ENCODE peak calls at places on chromosomes 6 and 20, in four cellular contexts. Y is SK-N-SH, A is GM12878, R is K562. T is an unnamed sample.

GRCh38 chr6:37514377-37514776 is 14.7 kb upstream of the CCDC167 start:
- DNase-seq in R (no peak), A (no peak), Y (no peak), T (no peak)

GRCh38 chr6:14747881-14748520 is 497.9 kb upstream of the JARID2 start:
- DNase-seq in R (no peak), Y (no peak), A (no peak), T (no peak)

GRCh38 chr6:36323062-36323461 is 13.6 kb downstream of the BNIP5 start:
- DNase-seq in R (no peak), A (no peak), Y (peak; percentile 83), T (no peak)

GRCh38 chr20:667351-668034 is 8.1 kb downstream of the SCRT2 start:
- DNase-seq in R (peak; percentile 78), Y (peak; percentile 79), A (no peak), T (peak; percentile 93)

GRCh38 chr6:129402244-129402643 is 307.7 kb downstream of the ARHGAP18 start:
- DNase-seq in Y (no peak), A (no peak), R (no peak), T (no peak)

GRCh38 chr20:62411479-62412193 is 4.6 kb upstream of the CABLES2 start:
- DNase-seq in R (no peak), Y (no peak), A (no peak), T (no peak)

GRCh38 chr6:139129284-139129683 is 5.6 kb upstream of the HECA start:
- DNase-seq in R (no peak), A (no peak), Y (no peak), T (no peak)

GRCh38 chr6:137512768-137513605 is 18.8 kb upstream of the OLIG3 start:
- DNase-seq in A (no peak), R (no peak), Y (no peak), T (peak; percentile 62)

GRCh38 chr6:12291785-12292604 is 1.8 kb downstream of the EDN1 start:
- DNase-seq in A (no peak), Y (peak; percentile 34), R (no peak), T (no peak)

GRCh38 chr6:85464722-85465150 is 14.9 kb downstream of the NT5E start:
- DNase-seq in Y (no peak), A (no peak), R (no peak), T (no peak)

GRCh38 chr20:43722153-43722505 is 4.7 kb downstream of the GTSF1L start:
- DNase-seq in Y (no peak), A (no peak), R (no peak), T (no peak)

GRCh38 chr20:1184638-1185315 is at the start of gene TMEM74B:
- DNase-seq in R (no peak), A (no peak), Y (peak; percentile 79), T (peak; percentile 71)

GRCh38 chr6:127103482-127103881 is 15.0 kb upstream of the RSPO3 start:
- DNase-seq in R (no peak), Y (no peak), A (no peak), T (no peak)

GRCh38 chr6:53179961-53180651 is 31.5 kb upstream of the GCM1 start:
- DNase-seq in A (no peak), Y (no peak), R (no peak), T (no peak)

GRCh38 chr6:25579484-25579883 is 72.5 kb upstream of the SCGN start:
- DNase-seq in Y (no peak), A (no peak), R (no peak), T (no peak)

GRCh38 chr6:134247271-134247833 is 70.6 kb downstream of the SGK1 start:
- DNase-seq in R (no peak), Y (no peak), A (peak; percentile 97), T (no peak)

GRCh38 chr6:27839303-27840081 is 72.7 kb downstream of the OR2B2 start:
- DNase-seq in R (peak; percentile 65), A (no peak), Y (peak; percentile 32), T (no peak)

GRCh38 chr6:73121421-73121993 is 103.8 kb downstream of the KHDC1L start:
- DNase-seq in A (no peak), R (no peak), Y (no peak), T (no peak)

GRCh38 chr6:167807200-167807599 is 19.5 kb upstream of the AFDN start:
- DNase-seq in R (no peak), Y (no peak), A (no peak), T (peak; percentile 7)

GRCh38 chr6:63802606-63803206 is 167.1 kb downstream of the PHF3 start:
- DNase-seq in R (peak; percentile 2), A (no peak), Y (peak; percentile 12), T (no peak)

GRCh38 chr6:110385458-110385863 is 27.3 kb upstream of the METTL24 start:
- DNase-seq in Y (no peak), A (no peak), R (no peak), T (no peak)

GRCh38 chr20:5741089-5741488 is 9.1 kb upstream of the SHLD1 start:
- DNase-seq in Y (no peak), A (no peak), R (peak; percentile 83), T (no peak)

GRCh38 chr20:64160536-64161495 is 3.4 kb upstream of the MYT1 start:
- DNase-seq in A (no peak), R (no peak), Y (no peak), T (no peak)

GRCh38 chr6:136967874-136968752 is 46.0 kb downstream of the SLC35D3 start:
- DNase-seq in A (peak; percentile 35), Y (peak; percentile 42), R (peak; percentile 86), T (peak; percentile 53)

GRCh38 chr6:118580585-118581419 is 32.7 kb downstream of the PLN start:
- DNase-seq in R (peak; percentile 72), Y (peak; percentile 49), A (no peak), T (peak; percentile 15)

GRCh38 chr6:56437171-56437900 is 190.0 kb upstream of the COL21A1 start:
- DNase-seq in R (no peak), Y (no peak), A (no peak), T (no peak)

GRCh38 chr20:36745234-36745926 is 510 bp downstream of the NDRG3 start:
- DNase-seq in A (no peak), R (peak; percentile 50), Y (no peak), T (no peak)

GRCh38 chr6:67812125-67812524 is 823.0 kb upstream of the ADGRB3 start:
- DNase-seq in Y (no peak), R (no peak), A (no peak), T (no peak)

GRCh38 chr20:48827880-48828733 is at the start of gene PREX1:
- DNase-seq in Y (peak; percentile 99), R (peak; percentile 85), A (no peak), T (peak; percentile 91)

GRCh38 chr6:107690546-107690863 is 133.6 kb downstream of the SCML4 start:
- DNase-seq in A (no peak), R (no peak), Y (no peak), T (no peak)

GRCh38 chr6:54020311-54020710 is 90.9 kb upstream of the MLIP start:
- DNase-seq in A (no peak), Y (no peak), R (no peak), T (no peak)

GRCh38 chr20:60223174-60223573 is 265.0 kb downstream of the CDH26 start:
- DNase-seq in A (no peak), Y (no peak), R (no peak), T (no peak)

GRCh38 chr6:69795469-69796080 is 1.2 kb downstream of the LMBRD1 start:
- DNase-seq in Y (peak; percentile 8), A (no peak), R (peak; percentile 34), T (no peak)

GRCh38 chr20:39691151-39691862 is 729.2 kb downstream of the DHX35 start:
- DNase-seq in R (no peak), A (no peak), Y (no peak), T (no peak)

GRCh38 chr20:21808863-21809664 is 103.6 kb downstream of the PAX1 start:
- DNase-seq in A (no peak), Y (peak; percentile 72), R (peak; percentile 55), T (peak; percentile 27)

GRCh38 chr6:167077241-167077932 is 45.5 kb upstream of the CCR6 start:
- DNase-seq in Y (no peak), R (no peak), A (no peak), T (no peak)

GRCh38 chr6:35691027-35691824 is 2.5 kb upstream of the FKBP5 start:
- DNase-seq in R (no peak), A (no peak), Y (no peak), T (no peak)

GRCh38 chr20:8522191-8522590 is 390.1 kb downstream of the PLCB1 start:
- DNase-seq in A (no peak), R (no peak), Y (no peak), T (no peak)
- H3K4me3 ChIP-seq in A (no peak overlapping the region), R (no peak overlapping the region), Y (no peak overlapping the region), T (no peak overlapping the region)

GRCh38 chr20:50379991-50380696 is 130.0 kb upstream of the PTPN1 start:
- DNase-seq in Y (no peak), A (no peak), R (no peak), T (no peak)
- TF ChIP-seq NRF1 in Y (no peak), A (no peak), R (no peak), T (no peak)

GRCh38 chr6:16762265-16762546 is 946 bp upstream of the ATXN1 start:
- DNase-seq in A (no peak), Y (no peak), R (no peak), T (no peak)

GRCh38 chr6:16760536-16761468 is at the start of gene ATXN1:
- DNase-seq in Y (peak; percentile 80), A (no peak), R (no peak), T (no peak)

GRCh38 chr6:16761469-16762264 is 407 bp upstream of the ATXN1 start:
- DNase-seq in A (no peak), Y (peak; percentile 79), R (peak; percentile 82), T (peak; percentile 70)

GRCh38 chr6:16764188-16764950 is 3.1 kb upstream of the ATXN1 start:
- DNase-seq in A (no peak), R (peak; percentile 26), Y (peak; percentile 34), T (no peak)

GRCh38 chr6:16762547-16763477 is 1.6 kb upstream of the ATXN1 start:
- DNase-seq in R (peak; percentile 61), Y (peak; percentile 61), A (no peak), T (no peak)
- H3K4me3 ChIP-seq in R (no peak overlapping the region), Y (peak overlapping the region; percentile 58), A (peak overlapping the region; percentile 74), T (peak overlapping the region; percentile 84)

DNA sequence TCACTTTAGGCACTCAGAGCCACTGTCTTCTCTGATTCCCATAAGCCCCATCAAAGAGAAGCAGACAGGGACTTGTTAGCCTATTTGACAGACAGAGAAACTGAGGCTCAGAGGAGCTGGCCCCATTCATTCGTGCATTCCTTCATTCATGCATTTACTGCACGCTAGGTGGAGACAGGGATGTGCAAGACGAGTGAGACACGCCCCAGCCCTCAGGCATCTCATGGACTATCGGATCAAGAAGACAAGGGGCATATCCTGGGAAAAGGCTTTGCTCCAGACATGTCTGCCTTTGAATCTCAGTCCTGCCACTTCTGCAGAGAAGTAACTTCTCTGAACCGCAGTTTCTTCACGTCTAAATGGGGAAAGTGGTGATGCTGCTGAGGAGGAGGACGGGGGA is 54.1 kb downstream of the BPIFB1 start:
- DNase-seq in Y (no peak), R (peak; percentile 38), A (no peak), T (no peak)
- TF ChIP-seq NRF1 in Y (no peak), R (no peak), A (no peak), T (no peak)

GRCh38 chr6:45697605-45698004 is 318.1 kb downstream of the CLIC5 start:
- DNase-seq in R (peak; percentile 5), Y (no peak), A (no peak), T (no peak)
- H3K4me3 ChIP-seq in R (no peak overlapping the region), Y (no peak overlapping the region), A (no peak overlapping the region), T (no peak overlapping the region)

DNA sequence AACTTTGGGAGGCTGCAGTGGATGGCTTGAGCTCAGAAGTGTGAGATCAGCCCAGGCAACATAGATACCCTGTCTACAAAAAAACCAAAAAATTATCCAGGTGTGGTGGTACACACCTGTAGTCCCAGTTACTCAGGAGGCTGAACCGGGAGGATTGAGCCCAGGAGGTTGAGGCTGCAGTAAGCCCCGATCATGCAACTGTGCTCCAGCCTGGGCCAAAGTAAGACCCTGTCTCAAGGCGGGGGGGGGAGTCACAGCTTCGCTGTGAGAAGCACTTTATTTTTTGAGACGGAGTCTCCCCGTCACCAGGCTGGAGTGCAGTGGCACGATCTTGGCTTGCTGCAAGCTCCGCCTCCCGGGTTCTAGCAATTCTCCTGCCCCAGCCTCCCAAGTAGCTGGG is 54.2 kb downstream of the EZR start:
- DNase-seq in Y (no peak), R (no peak), A (no peak), T (no peak)
- TF ChIP-seq NRF1 in Y (no peak), R (no peak), A (no peak), T (no peak)

T was measured in H1.